ENCODE peak calls at places on chromosome 5, in seven cellular contexts. B is IMR-90, Z is mesendoderm, T is H9, O is neuronal stem cell, E is H1, C is trophoblast cell. Q is an unnamed sample.

GRCh38 chr5:6419340-6419852 is 29.3 kb upstream of the UBE2QL1 start:
- DNase-seq in E (no peak), O (no peak), Z (no peak), T (no peak), B (no peak), C (peak; percentile 17), Q (no peak)

GRCh38 chr5:14143843-14144585 is 872 bp downstream of the TRIO start:
- DNase-seq in B (no peak), T (peak; percentile 45), E (no peak), O (no peak), C (peak; percentile 42), Z (no peak), Q (no peak)

GRCh38 chr5:53191766-53192165 is 82.2 kb upstream of the MOCS2 start:
- DNase-seq in T (no peak), E (no peak), B (peak; percentile 20), C (no peak), Z (no peak), O (no peak), Q (peak; percentile 63)

GRCh38 chr5:17292434-17293015 is 75.1 kb downstream of the BASP1 start:
- DNase-seq in Z (no peak), T (no peak), B (no peak), C (peak; percentile 80), O (no peak), E (no peak), Q (no peak)

GRCh38 chr5:13866792-13867191 is 77.7 kb downstream of the DNAH5 start:
- DNase-seq in Z (peak; percentile 48), O (peak; percentile 63), E (no peak), T (no peak), B (peak; percentile 41), C (peak; percentile 70), Q (peak; percentile 40)

GRCh38 chr5:137836301-137836700 is 31.4 kb upstream of the MYOT start:
- DNase-seq in C (no peak), B (no peak), T (no peak), Z (peak; percentile 77), O (no peak), E (no peak), Q (no peak)

GRCh38 chr5:11793396-11793795 is 110.8 kb downstream of the CTNND2 start:
- DNase-seq in T (no peak), C (no peak), E (no peak), Z (no peak), O (no peak), B (no peak), Q (no peak)

GRCh38 chr5:39361306-39361705 is 3.0 kb downstream of the C9 start:
- DNase-seq in B (no peak), Z (no peak), C (no peak), O (no peak), E (no peak), T (no peak), Q (no peak)

GRCh38 chr5:54895816-54896341 is 89.5 kb downstream of the ESM1 start:
- DNase-seq in B (peak; percentile 68), O (peak; percentile 18), T (no peak), C (peak; percentile 53), E (no peak), Z (peak; percentile 73), Q (peak; percentile 65)

GRCh38 chr5:33933723-33934544 is 2.3 kb upstream of the RXFP3 start:
- DNase-seq in T (no peak), C (peak; percentile 18), O (no peak), E (no peak), B (peak; percentile 64), Z (no peak), Q (peak; percentile 22)

GRCh38 chr5:77946381-77947050 is 170.4 kb upstream of the TBCA start:
- DNase-seq in C (no peak), T (no peak), B (no peak), Z (no peak), E (no peak), O (no peak), Q (no peak)

GRCh38 chr5:83172655-83173054 is 95.3 kb downstream of the XRCC4 start:
- DNase-seq in O (no peak), Z (no peak), E (no peak), T (no peak), B (no peak), C (no peak), Q (peak; percentile 20)

GRCh38 chr5:57551974-57552537 is 69.4 kb upstream of the ACTBL2 start:
- DNase-seq in T (no peak), B (peak; percentile 36), Z (no peak), C (no peak), E (no peak), O (no peak), Q (no peak)

GRCh38 chr5:38400365-38400764 is 142.0 kb downstream of the EGFLAM start:
- DNase-seq in T (no peak), E (no peak), C (no peak), B (no peak), O (no peak), Z (no peak), Q (no peak)

GRCh38 chr5:122751293-122751753 is 23.6 kb upstream of the SNX2 start:
- DNase-seq in O (no peak), B (peak; percentile 17), T (peak; percentile 81), C (peak; percentile 99), Z (peak; percentile 100), E (no peak), Q (peak; percentile 76)

GRCh38 chr5:14675309-14675708 is 10.8 kb downstream of the OTULIN start:
- DNase-seq in T (no peak), B (no peak), C (no peak), O (no peak), E (no peak), Z (no peak), Q (no peak)

GRCh38 chr5:132429451-132430440 is 60.2 kb downstream of the SLC22A5 start:
- DNase-seq in B (no peak), Z (no peak), T (no peak), O (no peak), C (no peak), E (no peak), Q (no peak)

GRCh38 chr5:132434391-132434790 is 56.2 kb downstream of the IRF1 start:
- DNase-seq in C (no peak), O (no peak), E (no peak), T (no peak), B (peak; percentile 61), Z (no peak), Q (peak; percentile 86)

GRCh38 chr5:132430736-132431135 is 59.8 kb downstream of the IRF1 start:
- DNase-seq in B (no peak), C (no peak), E (no peak), Z (no peak), O (no peak), T (no peak), Q (no peak)

GRCh38 chr5:132433141-132433540 is 57.4 kb downstream of the IRF1 start:
- DNase-seq in T (no peak), B (no peak), E (no peak), Z (no peak), C (no peak), O (no peak), Q (no peak)

DNA sequence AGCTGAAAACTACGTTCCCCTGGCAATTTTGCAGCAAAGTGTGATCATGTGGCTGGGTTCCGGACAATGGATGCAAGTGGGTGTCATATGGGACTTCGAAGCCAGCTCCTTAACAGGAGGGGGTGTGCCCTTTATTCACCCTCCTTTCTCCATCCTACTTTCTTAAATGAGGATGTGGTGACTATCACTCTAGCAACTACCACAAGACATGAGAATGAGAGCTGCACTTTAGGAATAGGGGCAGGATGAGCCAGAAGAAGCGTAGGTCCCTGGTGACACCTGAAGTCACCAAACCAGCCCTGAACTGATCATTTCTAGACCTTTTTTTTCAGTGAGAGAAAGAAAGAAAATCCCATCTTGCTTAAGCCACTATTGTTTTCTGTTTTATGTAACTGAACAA is 58.9 kb downstream of the IRF1 start:
- DNase-seq in C (no peak), O (no peak), E (no peak), B (no peak), T (no peak), Z (no peak), Q (no peak)
- H3K4me1 ChIP-seq in C (peaks cover 28% of the 10 kb centered on the region), O (peaks cover 4% of the 10 kb centered on the region), E (peaks cover 9% of the 10 kb centered on the region), B (peaks cover 36% of the 10 kb centered on the region), T (no peaks in the 10 kb centered on the region), Z (peaks cover 13% of the 10 kb centered on the region), Q (peaks cover 23% of the 10 kb centered on the region)

GRCh38 chr5:88276378-88276777 is 7.7 kb upstream of the TMEM161B start:
- DNase-seq in Z (no peak), B (no peak), E (no peak), C (no peak), T (no peak), O (no peak), Q (no peak)
- H3K4ac ChIP-seq in Z (no peak overlapping the region), B (no peak overlapping the region), E (no peak overlapping the region), C (no peak overlapping the region), T (no peak overlapping the region), O (no peak overlapping the region), Q (no peak overlapping the region)

DNA sequence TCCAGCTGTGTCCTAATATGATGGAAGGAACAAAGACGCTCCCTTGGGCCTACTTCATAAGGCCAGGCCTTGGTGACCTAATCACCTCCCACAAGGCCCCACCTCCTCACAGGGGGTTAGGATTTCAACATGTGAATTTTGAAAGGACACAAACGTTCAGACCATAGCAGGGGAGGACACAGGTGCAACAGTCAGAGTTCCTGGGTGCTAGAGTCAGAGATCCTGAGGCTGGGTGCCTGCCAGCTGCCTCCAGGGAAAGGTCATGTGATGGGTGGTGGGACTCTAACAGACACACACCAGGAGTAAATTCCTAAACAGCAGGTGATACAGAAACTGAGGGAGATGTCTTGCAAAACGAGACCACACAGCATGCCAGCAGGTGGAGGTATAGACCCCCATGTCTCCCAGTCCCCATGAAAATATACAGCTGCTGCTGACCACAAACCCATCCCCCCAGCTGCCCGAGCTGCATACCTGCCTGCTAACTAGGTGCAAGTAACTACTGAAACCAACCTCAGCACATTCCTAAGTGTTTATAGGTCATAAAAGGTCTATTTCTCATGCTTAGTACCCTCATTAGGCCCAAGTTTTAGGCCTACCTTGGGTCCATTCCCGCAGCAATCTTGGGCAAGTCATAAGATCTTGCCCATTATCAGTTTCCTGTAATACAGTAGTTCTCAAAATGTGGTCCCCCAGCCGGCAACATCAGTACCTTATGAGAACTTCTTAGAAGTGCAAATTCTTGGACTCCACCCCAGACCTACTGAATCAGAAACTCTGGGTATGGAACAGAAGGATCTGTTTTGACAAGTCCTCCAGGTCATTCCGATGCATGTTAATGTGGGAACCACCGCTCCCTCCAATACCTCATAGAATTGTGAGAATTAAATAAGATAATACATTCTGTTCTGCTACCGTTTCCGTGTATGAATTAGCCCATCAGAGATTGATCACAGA is 245.3 kb downstream of the ENC1 start:
- DNase-seq in B (no peak), T (peak; percentile 79), Z (peak; percentile 90), E (peak; percentile 82), C (peak; percentile 97), O (no peak), Q (no peak)
- H2BK120ac ChIP-seq in B (no peak overlapping the region), T (no peak overlapping the region), Z (peak overlapping the region; percentile 67), E (no peak overlapping the region), C (peak overlapping the region; percentile 96), O (no peak overlapping the region), Q (no peak overlapping the region)

GRCh38 chr5:131381011-131381410 is 117.2 kb downstream of the CDC42SE2 start:
- DNase-seq in E (no peak), T (no peak), Z (no peak), B (peak; percentile 25), O (no peak), C (peak; percentile 30), Q (peak; percentile 51)

GRCh38 chr5:131375351-131375750 is 111.5 kb downstream of the CDC42SE2 start:
- DNase-seq in Z (no peak), E (no peak), B (no peak), T (no peak), O (no peak), C (no peak), Q (peak; percentile 22)

GRCh38 chr5:131379071-131379538 is 115.3 kb downstream of the CDC42SE2 start:
- DNase-seq in B (peak; percentile 18), T (no peak), C (no peak), E (no peak), O (no peak), Z (no peak), Q (peak; percentile 59)

GRCh38 chr5:131379723-131380122 is 115.9 kb downstream of the CDC42SE2 start:
- DNase-seq in T (no peak), Z (no peak), C (peak; percentile 35), O (no peak), E (no peak), B (peak; percentile 79), Q (peak; percentile 95)

GRCh38 chr5:131377785-131378325 is 114.0 kb downstream of the CDC42SE2 start:
- DNase-seq in T (no peak), O (no peak), E (no peak), B (peak; percentile 86), C (no peak), Z (no peak), Q (peak; percentile 73)
- H3K4me1 ChIP-seq in T (no peaks in the 10 kb centered on the region), O (peaks cover under 1% of the 10 kb centered on the region), E (no peaks in the 10 kb centered on the region), B (peaks cover 17% of the 10 kb centered on the region), C (peaks cover 3% of the 10 kb centered on the region), Z (no peaks in the 10 kb centered on the region), Q (peaks cover 3% of the 10 kb centered on the region)

Q was measured in mesenchymal stem cell.